ENCODE peak calls at places on chromosomes 1 and 21, in six cellular contexts. W is AG04450, F is spleen, B is fibroblast of pulmonary artery, I is GM12865, O is psoas muscle. C is an unnamed sample.

GRCh38 chr1:243483084-243483845 is 227.4 kb downstream of the SDCCAG8 start:
- DNase-seq in W (no peak), F (no peak), O (no peak), I (no peak), B (no peak), C (peak; percentile 32)

GRCh38 chr1:8794605-8795004 is 22.8 kb downstream of the RERE start:
- DNase-seq in F (no peak), B (no peak), W (no peak), O (no peak), I (peak; percentile 8), C (peak; percentile 10)

GRCh38 chr1:47031585-47031984 is 8.1 kb downstream of the CYP4X1 start:
- DNase-seq in B (peak; percentile 53), I (no peak), F (no peak), O (peak; percentile 18), W (no peak), C (no peak)

GRCh38 chr1:37945743-37946702 is 830 bp downstream of the INPP5B start:
- DNase-seq in O (peak; percentile 78), W (peak; percentile 75), I (no peak), B (peak; percentile 98), F (peak; percentile 83), C (no peak)

GRCh38 chr1:32903991-32904776 is 3.0 kb upstream of the TMEM54 start:
- DNase-seq in B (no peak), F (no peak), O (no peak), W (no peak), I (no peak), C (no peak)

GRCh38 chr1:36843027-36843426 is 191.3 kb downstream of the GRIK3 start:
- DNase-seq in W (no peak), O (no peak), B (no peak), F (peak; percentile 32), I (no peak), C (no peak)

GRCh38 chr1:168112673-168113305 is 23.9 kb downstream of the GPR161 start:
- DNase-seq in B (peak; percentile 92), I (peak; percentile 68), O (no peak), W (peak; percentile 36), F (no peak), C (peak; percentile 83)

GRCh38 chr1:109885589-109885988 is 25.1 kb upstream of the CSF1 start:
- DNase-seq in W (no peak), O (no peak), B (no peak), F (no peak), I (no peak), C (no peak)

GRCh38 chr1:246428542-246429308 is 78.4 kb downstream of the SMYD3 start:
- DNase-seq in F (no peak), O (no peak), B (peak; percentile 63), I (peak; percentile 7), W (peak; percentile 57), C (peak; percentile 72)

GRCh38 chr1:51976831-51977602 is 13.5 kb downstream of the RAB3B start:
- DNase-seq in B (no peak), F (no peak), W (no peak), I (no peak), O (no peak), C (no peak)

GRCh38 chr21:43598416-43599120 is 60.7 kb downstream of the HSF2BP start:
- DNase-seq in F (no peak), I (no peak), B (peak; percentile 72), O (no peak), W (no peak), C (no peak)

DNA sequence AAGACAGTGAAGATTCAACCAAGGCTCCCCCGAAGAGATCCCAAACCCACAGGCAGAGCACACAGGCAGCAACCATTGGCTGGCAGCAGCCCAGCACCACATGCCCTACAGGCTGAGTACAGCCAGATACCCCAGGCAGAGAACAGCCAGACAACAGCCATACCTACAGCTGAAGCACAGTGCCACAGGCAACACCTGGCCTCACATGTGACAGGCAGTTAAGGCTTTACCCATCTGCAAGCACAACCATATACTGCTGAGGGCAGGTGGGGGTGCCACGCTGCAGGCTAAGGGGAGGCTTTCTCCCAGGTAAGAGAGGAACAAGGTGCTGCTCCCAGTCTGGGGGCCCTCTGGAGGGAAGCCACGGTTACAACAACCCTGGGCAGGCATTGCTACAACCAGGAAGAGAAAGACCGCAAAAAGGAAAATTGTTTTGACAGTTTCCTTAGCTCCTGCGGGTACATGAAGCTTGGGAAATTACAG is 12.3 kb downstream of the CHIT1 start:
- DNase-seq in O (no peak), F (no peak), I (no peak), W (no peak), B (no peak), C (no peak)
- TF ChIP-seq CTCF in O (no peak), F (no peak), I (no peak), W (peak; percentile 16), B (peak; percentile 1), C (no peak)

GRCh38 chr1:104125226-104125625 is 375.5 kb downstream of the AMY1C start:
- DNase-seq in I (no peak), F (no peak), W (no peak), O (no peak), B (no peak), C (no peak)

GRCh38 chr1:104125935-104126334 is 376.2 kb downstream of the AMY1C start:
- DNase-seq in W (no peak), F (no peak), O (no peak), B (no peak), I (no peak), C (no peak)

DNA sequence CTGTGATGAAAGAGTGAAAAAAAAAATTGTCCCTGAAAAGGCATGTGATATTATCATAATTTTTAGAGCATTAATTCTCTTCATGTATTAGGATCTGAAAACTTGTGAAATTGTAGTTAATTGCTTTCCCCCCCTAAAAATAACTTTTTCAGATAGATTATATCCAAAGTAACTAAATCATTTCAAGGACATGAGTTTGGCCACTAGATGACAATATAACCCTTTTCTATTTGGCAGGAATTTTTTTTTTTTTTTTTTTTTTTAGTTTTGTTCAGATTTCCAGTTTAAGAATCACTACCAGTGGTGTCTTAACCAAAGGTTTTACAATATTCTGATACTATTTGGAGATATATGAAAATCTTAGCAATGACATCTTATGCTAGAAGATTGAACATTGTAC is 370.8 kb downstream of the AMY1C start:
- DNase-seq in B (no peak), I (no peak), F (no peak), O (no peak), W (no peak), C (no peak)
- TF ChIP-seq CTCF in B (no peak), I (no peak), F (no peak), O (no peak), W (no peak), C (no peak)

DNA sequence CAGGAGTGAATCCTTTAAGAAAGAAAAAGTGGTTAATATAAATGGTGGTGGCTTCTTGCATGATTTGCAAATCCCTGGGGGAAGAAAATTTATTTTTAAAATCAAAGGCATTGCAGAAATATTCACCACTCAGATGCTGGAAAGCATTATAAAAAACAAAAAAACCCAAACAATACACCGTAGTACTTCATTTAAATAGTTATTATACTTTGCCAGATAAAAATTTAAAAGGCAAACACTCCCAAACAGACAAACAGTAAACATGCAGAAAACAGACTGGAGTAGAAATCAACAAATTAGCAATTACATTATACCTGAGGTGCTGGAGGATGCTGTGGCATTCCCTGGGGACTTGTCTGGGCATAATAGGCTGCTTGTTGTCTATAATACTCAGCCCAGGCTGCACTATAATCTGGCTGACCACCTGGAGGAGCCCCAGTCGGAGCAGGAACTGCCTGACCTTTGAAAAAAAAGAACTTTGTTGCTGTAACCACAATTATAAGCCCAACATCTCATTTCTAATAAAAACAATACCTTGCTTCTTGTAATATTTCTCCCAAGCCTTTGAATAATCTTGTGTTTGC is 29.9 kb downstream of the FUBP1 start:
- DNase-seq in F (no peak), B (peak; percentile 56), W (no peak), O (no peak), I (peak; percentile 44), C (no peak)
- TF ChIP-seq CTCF in F (no peak), B (peak; percentile 38), W (peak; percentile 47), O (peak; percentile 19), I (peak; percentile 6), C (no peak)

DNA sequence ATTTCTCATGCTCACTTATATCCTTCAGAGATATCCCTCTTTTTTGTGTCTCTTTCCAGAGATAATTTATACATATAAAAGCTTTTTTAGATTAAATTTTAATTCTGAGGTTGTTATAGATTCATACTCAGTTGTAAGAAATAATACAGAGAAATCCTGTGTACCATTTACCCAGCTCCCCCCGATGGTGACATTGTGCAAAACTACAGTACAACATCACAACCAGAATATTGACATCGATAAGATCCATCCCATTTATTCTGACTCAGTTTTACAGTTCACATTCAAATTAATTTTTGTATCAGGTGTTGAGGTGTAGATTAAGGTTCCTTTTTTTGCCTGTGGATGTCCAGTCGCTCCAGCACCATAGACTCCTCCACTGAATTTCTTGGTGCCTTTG is 14.3 kb downstream of the DMRTB1 start:
- DNase-seq in O (no peak), B (peak; percentile 16), F (no peak), W (no peak), I (no peak), C (peak; percentile 45)
- TF ChIP-seq CTCF in O (no peak), B (peak; percentile 44), F (no peak), W (peak; percentile 48), I (peak; percentile 3), C (peak; percentile 36)

DNA sequence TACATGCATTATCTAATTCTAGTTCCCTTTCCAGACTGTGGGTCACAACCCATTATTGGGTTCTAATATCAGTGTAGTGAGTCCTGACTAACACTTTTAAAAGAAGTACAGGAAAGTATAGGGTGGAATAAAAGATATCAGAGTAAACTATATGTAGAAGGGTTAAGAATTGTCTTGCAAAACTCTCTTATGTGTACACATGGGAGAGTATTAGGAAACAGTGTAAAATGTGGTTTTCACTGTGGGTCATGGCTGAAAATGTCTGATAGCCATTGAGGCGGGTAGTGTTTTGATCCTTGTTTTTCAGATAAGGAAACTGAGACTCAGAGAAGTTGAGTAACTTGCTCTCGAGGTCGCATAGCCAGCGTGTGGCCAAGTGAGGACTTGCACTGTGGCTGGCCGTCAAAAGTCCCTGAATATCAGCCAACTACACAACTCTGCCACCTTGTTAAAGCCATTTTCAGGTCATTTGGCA is 18.5 kb upstream of the MTARC1 start:
- DNase-seq in O (no peak), W (no peak), F (no peak), I (no peak), B (peak; percentile 67), C (no peak)
- TF ChIP-seq CTCF in O (no peak), W (no peak), F (no peak), I (no peak), B (peak; percentile 18), C (no peak)

GRCh38 chr1:192474080-192474683 is 101.4 kb upstream of the RGS1 start:
- DNase-seq in B (peak; percentile 54), O (no peak), F (no peak), W (no peak), I (peak; percentile 31), C (no peak)
- TF ChIP-seq CTCF in B (peak; percentile 47), O (peak; percentile 66), F (peak; percentile 57), W (peak; percentile 70), I (peak; percentile 45), C (peak; percentile 93)